ENCODE peak calls at places on chromosome 14, in four cellular contexts. I, Y, E and U are unnamed samples.

GRCh38 chr14:43356984-43357545 is 1150.0 kb downstream of the FSCB start:
- DNase-seq in I (no peak), Y (no peak), E (no peak), U (no peak)

GRCh38 chr14:96055753-96056508 is 16.8 kb downstream of the C14orf132 start:
- DNase-seq in I (no peak), Y (no peak), E (no peak), U (no peak)

GRCh38 chr14:92584856-92585255 is 71.3 kb downstream of the RIN3 start:
- DNase-seq in I (peak; percentile 46), Y (no peak), E (no peak), U (no peak)

GRCh38 chr14:91227183-91227628 is 17.3 kb downstream of the GPR68 start:
- DNase-seq in I (no peak), Y (no peak), E (no peak), U (no peak)

GRCh38 chr14:29643415-29644206 is 284.0 kb downstream of the PRKD1 start:
- DNase-seq in I (peak; percentile 76), Y (peak; percentile 40), E (no peak), U (no peak)

GRCh38 chr14:38279556-38279955 is 23.7 kb upstream of the CLEC14A start:
- DNase-seq in I (no peak), Y (no peak), E (no peak), U (no peak)

GRCh38 chr14:92665699-92666110 is 82.7 kb downstream of the LGMN start:
- DNase-seq in I (no peak), Y (no peak), E (no peak), U (no peak)

GRCh38 chr14:74583689-74584434 is 28.2 kb downstream of the LTBP2 start:
- DNase-seq in I (no peak), Y (no peak), E (no peak), U (no peak)

GRCh38 chr14:79040742-79041249 is 870.6 kb downstream of the NRXN3 start:
- DNase-seq in I (no peak), Y (no peak), E (no peak), U (no peak)

GRCh38 chr14:69695664-69696527 is 71.0 kb upstream of the SRSF5 start:
- DNase-seq in I (peak; percentile 61), Y (no peak), E (no peak), U (no peak)

GRCh38 chr14:94397899-94398479 is 9.6 kb upstream of the SERPINA1 start:
- DNase-seq in I (no peak), Y (no peak), E (no peak), U (no peak)

GRCh38 chr14:89443002-89443660 is 26.1 kb upstream of the FOXN3 start:
- DNase-seq in I (no peak), Y (no peak), E (no peak), U (no peak)

GRCh38 chr14:22819191-22819988 is 4.2 kb upstream of the SLC7A7 start:
- DNase-seq in I (peak; percentile 91), Y (peak; percentile 81), E (no peak), U (no peak)